ENCODE peak calls at places on chromosomes 13 and 19, in four cellular contexts. H is IMR-90, Z is mesendoderm, X is H1. P is an unnamed sample.

GRCh38 chr13:23740002-23740401 is 149.2 kb downstream of the MIPEP start:
- DNase-seq in X (no peak), H (no peak), Z (no peak), P (no peak)

GRCh38 chr13:109095126-109095525 is 465.7 kb downstream of the MYO16 start:
- DNase-seq in X (no peak), Z (no peak), H (no peak), P (no peak)

GRCh38 chr13:111186305-111186930 is 71.3 kb downstream of the ARHGEF7 start:
- DNase-seq in X (no peak), H (no peak), Z (no peak), P (no peak)

GRCh38 chr19:48239120-48239519 is 16.6 kb downstream of the CARD8 start:
- DNase-seq in Z (no peak), H (no peak), X (no peak), P (no peak)

GRCh38 chr13:110868631-110869165 is 46.2 kb downstream of the ANKRD10 start:
- DNase-seq in X (no peak), H (no peak), Z (no peak), P (no peak)

GRCh38 chr19:18321729-18322091 is 1.2 kb downstream of the LSM4 start:
- DNase-seq in Z (no peak), H (peak), X (no peak), P (no peak)

GRCh38 chr13:95298971-95299627 is 2.2 kb downstream of the ABCC4 start:
- DNase-seq in X (no peak), Z (peak), H (peak), P (no peak)

GRCh38 chr13:20428666-20429644 is 96.7 kb downstream of the CRYL1 start:
- DNase-seq in H (peak), X (no peak), Z (no peak), P (no peak)

GRCh38 chr19:19226663-19227062 is 14.9 kb downstream of the NCAN start:
- DNase-seq in H (no peak), X (no peak), Z (no peak), P (peak)

GRCh38 chr19:34403784-34404108 is 453 bp upstream of the PDCD2L start:
- DNase-seq in H (no peak), X (no peak), Z (no peak), P (no peak)

GRCh38 chr19:18173572-18174294 is at the start of gene IFI30:
- DNase-seq in H (no peak), Z (peak), X (no peak), P (peak)

GRCh38 chr19:6734096-6734696 is 3.2 kb downstream of the GPR108 start:
- DNase-seq in Z (no peak), X (no peak), H (no peak), P (no peak)

GRCh38 chr19:31290926-31291590 is 58.2 kb downstream of the TSHZ3 start:
- DNase-seq in Z (no peak), H (peak), X (no peak), P (no peak)

GRCh38 chr19:55227241-55228014 is 1.1 kb downstream of the TMEM86B start:
- DNase-seq in Z (no peak), H (no peak), X (no peak), P (peak)

GRCh38 chr13:69857188-69857821 is 250.3 kb upstream of the ATXN8OS start:
- DNase-seq in H (peak), Z (peak), X (no peak), P (no peak)

GRCh38 chr13:52449323-52450011 is 967 bp downstream of the VPS36 start:
- DNase-seq in H (no peak), X (no peak), Z (peak), P (no peak)

GRCh38 chr13:52446265-52446664 is 4.2 kb downstream of the VPS36 start:
- DNase-seq in H (no peak), X (no peak), Z (no peak), P (no peak)

GRCh38 chr13:52447815-52448552 is 2.5 kb downstream of the VPS36 start:
- DNase-seq in Z (peak), H (no peak), X (no peak), P (no peak)

GRCh38 chr13:52450012-52450792 is at the start of gene VPS36:
- DNase-seq in H (peak), X (peak), Z (peak), P (peak)

DNA sequence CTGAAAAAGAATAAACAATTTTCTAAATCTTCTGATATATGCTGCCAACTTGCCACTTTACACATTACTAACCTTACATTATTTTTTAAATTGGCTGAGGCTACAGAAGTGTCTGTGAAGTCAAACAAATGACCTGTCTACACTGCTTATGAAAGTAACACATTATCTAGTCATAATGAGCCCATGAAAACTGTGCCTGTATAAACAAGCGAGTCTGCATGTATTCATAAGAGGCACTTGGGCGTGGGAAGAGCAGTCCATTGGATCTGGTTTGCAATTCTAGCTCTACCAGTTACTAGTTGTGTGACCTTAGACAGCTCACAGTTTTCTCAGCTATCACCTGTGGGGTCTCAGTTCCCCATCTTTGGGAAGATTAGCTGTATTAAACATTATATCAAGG is 3.1 kb downstream of the VPS36 start:
- DNase-seq in H (peak), Z (no peak), X (no peak), P (no peak)
- H3K18ac ChIP-seq in H (no peak), Z (no peak), X (no peak), P (no peak)

GRCh38 chr19:42033413-42033812 is 36.6 kb downstream of the GRIK5 start:
- DNase-seq in Z (no peak), H (no peak), X (no peak), P (no peak)

GRCh38 chr19:42032428-42032827 is 37.6 kb downstream of the GRIK5 start:
- DNase-seq in Z (peak), X (peak), H (no peak), P (peak)

GRCh38 chr19:42028304-42029216 is 34.5 kb upstream of the ATP1A3 start:
- DNase-seq in Z (peak), H (no peak), X (peak), P (peak)

GRCh38 chr19:42024622-42025111 is 30.6 kb upstream of the ATP1A3 start:
- DNase-seq in Z (no peak), H (peak), X (no peak), P (no peak)

DNA sequence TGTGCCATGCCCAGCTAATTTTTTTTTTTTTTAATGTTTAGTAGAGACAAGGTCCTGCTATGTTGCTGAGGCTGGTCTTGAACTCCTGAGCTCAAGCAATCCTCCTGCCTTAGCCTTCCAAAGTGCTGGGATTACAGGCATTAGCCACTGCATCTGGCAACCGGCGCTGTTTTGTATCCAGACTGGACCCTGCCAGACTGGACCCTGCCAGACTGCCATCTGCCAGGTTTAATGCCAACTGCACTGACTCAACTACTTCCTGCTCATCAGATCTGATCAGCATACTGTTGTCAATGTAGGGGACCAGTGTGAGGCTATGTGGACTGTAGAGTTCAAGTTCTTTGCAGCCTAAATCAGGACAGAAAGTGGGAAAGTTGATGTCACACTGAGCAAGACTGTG is 36.6 kb upstream of the ATP1A3 start:
- DNase-seq in X (no peak), H (no peak), Z (no peak), P (no peak)
- H3K56ac ChIP-seq in X (no peak), H (no peak), Z (no peak), P (no peak)

DNA sequence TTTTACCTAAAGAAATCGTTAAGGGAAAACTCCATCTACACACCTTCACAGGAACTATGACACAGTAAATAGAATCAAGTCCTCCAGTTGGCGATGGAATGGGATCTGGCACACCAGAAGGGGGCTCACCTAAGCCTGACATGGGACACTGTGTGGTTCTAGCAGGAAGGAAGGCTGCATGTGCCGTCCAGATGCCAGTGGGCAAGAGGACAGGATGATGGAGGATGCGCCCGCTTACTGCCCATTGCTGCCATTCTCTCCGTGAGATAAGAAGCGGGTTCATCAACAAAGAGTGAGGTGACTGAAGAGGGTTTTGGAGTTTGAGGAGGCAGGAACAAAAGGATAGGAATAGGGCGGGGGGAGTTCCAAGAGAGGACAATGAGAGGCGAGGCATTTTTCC is 2.9 kb upstream of the CYP2F1 start:
- DNase-seq in H (no peak), Z (no peak), X (no peak), P (no peak)
- H3K23ac ChIP-seq in H (no peak), Z (no peak), X (no peak), P (no peak)

GRCh38 chr19:3984584-3984907 is 717 bp downstream of the EEF2 start:
- DNase-seq in X (no peak), H (no peak), Z (no peak), P (no peak)
- H3K18ac ChIP-seq in X (peak), H (peak), Z (peak), P (peak)

GRCh38 chr19:42099336-42099925 is 23.5 kb downstream of the ZNF574 start:
- DNase-seq in H (no peak), Z (no peak), X (no peak), P (no peak)
- H3K56ac ChIP-seq in H (no peak), Z (peak), X (no peak), P (no peak)

GRCh38 chr19:658916-659839 is 3.8 kb downstream of the RNF126 start:
- DNase-seq in H (no peak), X (no peak), Z (no peak), P (no peak)
- H3K23ac ChIP-seq in H (no peak), X (no peak), Z (no peak), P (no peak)

P was measured in H9.